ENCODE peak calls at places on chromosomes 13 and 19, in six cellular contexts. D, S, T, G, Z and E are unnamed samples.

GRCh38 chr13:94157705-94158218 is 321.7 kb downstream of the DCT start:
- DNase-seq in D (no peak), S (no peak), T (no peak), G (no peak), Z (no peak), E (no peak)

GRCh38 chr19:18232540-18233223 is 6.4 kb upstream of the PDE4C start:
- DNase-seq in D (no peak), S (peak), T (no peak), G (no peak), Z (no peak), E (no peak)

GRCh38 chr13:98349731-98350305 is 172.7 kb upstream of the RNF113B start:
- DNase-seq in D (peak), S (peak), T (no peak), G (no peak), Z (no peak), E (no peak)

GRCh38 chr13:78420814-78421213 is 182.5 kb downstream of the POU4F1 start:
- DNase-seq in D (no peak), S (no peak), T (no peak), G (no peak), Z (no peak), E (no peak)

GRCh38 chr19:3458595-3459284 is 21.6 kb downstream of the SMIM24 start:
- DNase-seq in D (no peak), S (peak), T (no peak), G (no peak), Z (no peak), E (peak)

GRCh38 chr13:23020246-23020843 is 160.4 kb upstream of the SGCG start:
- DNase-seq in D (peak), S (peak), T (no peak), G (peak), Z (no peak), E (peak)

GRCh38 chr13:42996584-42996983 is 4.5 kb upstream of the EPSTI1 start:
- DNase-seq in D (peak), S (no peak), T (no peak), G (no peak), Z (no peak), E (no peak)

GRCh38 chr19:3641515-3642269 is 15.1 kb upstream of the CACTIN start:
- DNase-seq in D (no peak), S (no peak), T (no peak), G (no peak), Z (no peak), E (no peak)

GRCh38 chr19:10655457-10656312 is 1.5 kb downstream of the ILF3 start:
- DNase-seq in D (peak), S (peak), T (no peak), G (peak), Z (no peak), E (no peak)

GRCh38 chr13:45626731-45627374 is 11.3 kb upstream of the ERICH6B start:
- DNase-seq in D (no peak), S (peak), T (no peak), G (no peak), Z (no peak), E (no peak)

GRCh38 chr19:6161271-6161850 is 25.9 kb downstream of the ACSBG2 start:
- DNase-seq in D (peak), S (peak), T (peak), G (no peak), Z (peak), E (peak)

GRCh38 chr13:113560645-113561416 is 23.7 kb upstream of the TFDP1 start:
- DNase-seq in D (no peak), S (no peak), T (no peak), G (no peak), Z (no peak), E (peak)

GRCh38 chr19:39563408-39563807 is 23.4 kb upstream of the EID2 start:
- DNase-seq in D (peak), S (peak), T (no peak), G (peak), Z (no peak), E (no peak)

GRCh38 chr19:48859711-48860572 is 8.5 kb downstream of the PLEKHA4 start:
- DNase-seq in D (no peak), S (peak), T (no peak), G (no peak), Z (no peak), E (no peak)

GRCh38 chr13:81223784-81224501 is 883.0 kb upstream of the SPRY2 start:
- DNase-seq in D (no peak), S (no peak), T (no peak), G (no peak), Z (no peak), E (no peak)

GRCh38 chr19:18414504-18415176 is 4.6 kb upstream of the SSBP4 start:
- DNase-seq in D (peak), S (no peak), T (no peak), G (no peak), Z (no peak), E (peak)

GRCh38 chr19:13133241-13133870 is 15.3 kb downstream of the NACC1 start:
- DNase-seq in D (no peak), S (no peak), T (no peak), G (no peak), Z (no peak), E (no peak)

GRCh38 chr19:11659612-11660011 is 62.3 kb downstream of the ZNF627 start:
- DNase-seq in D (peak), S (no peak), T (no peak), G (no peak), Z (no peak), E (no peak)

GRCh38 chr19:56144816-56145215 is 3.7 kb downstream of the ZNF444 start:
- DNase-seq in D (no peak), S (no peak), T (no peak), G (no peak), Z (no peak), E (no peak)

GRCh38 chr13:36841411-36841810 is 22.4 kb downstream of the RFXAP start:
- DNase-seq in D (no peak), S (no peak), T (no peak), G (no peak), Z (no peak), E (no peak)

GRCh38 chr13:111211789-111212516 is 96.8 kb downstream of the ARHGEF7 start:
- DNase-seq in D (no peak), S (peak), T (no peak), G (no peak), Z (no peak), E (no peak)

GRCh38 chr13:63337041-63337440 is 1921.4 kb upstream of the PCDH20 start:
- DNase-seq in D (no peak), S (no peak), T (no peak), G (no peak), Z (no peak), E (no peak)

GRCh38 chr19:11088508-11089253 is 582 bp upstream of the LDLR start:
- DNase-seq in D (no peak), S (no peak), T (no peak), G (peak), Z (no peak), E (no peak)

GRCh38 chr19:35090160-35090794 is 25.3 kb upstream of the FXYD3 start:
- DNase-seq in D (peak), S (peak), T (no peak), G (peak), Z (peak), E (peak)